ENCODE peak calls at places on chromosomes 6 and 20, in four cellular contexts. T is kidney, G is activated B cell treated with CpG ODN at 0.5 μM for 24 hours, E is A549. N is an unnamed sample.

GRCh38 chr6:7175463-7175862 is 67.7 kb downstream of the RREB1 start:
- DNase-seq in E (no peak), G (no peak), T (no peak), N (no peak)

GRCh38 chr6:25960689-25961088 is 1.9 kb upstream of the TRIM38 start:
- DNase-seq in G (no peak), E (no peak), T (no peak), N (no peak)

GRCh38 chr6:125197795-125198269 is 44.3 kb downstream of the TPD52L1 start:
- DNase-seq in T (peak), E (peak), G (no peak), N (no peak)

GRCh38 chr6:90983462-90983861 is 396.6 kb upstream of the MAP3K7 start:
- DNase-seq in G (no peak), T (peak), E (no peak), N (no peak)

GRCh38 chr6:4358414-4359107 is 223.2 kb upstream of the ECI2 start:
- DNase-seq in G (no peak), E (peak), T (peak), N (no peak)

GRCh38 chr20:50980071-50980681 is 21.6 kb downstream of the MOCS3 start:
- DNase-seq in T (no peak), G (no peak), E (peak), N (no peak)

GRCh38 chr6:158840465-158840864 is 21.3 kb upstream of the EZR start:
- DNase-seq in E (no peak), T (no peak), G (no peak), N (no peak)

GRCh38 chr6:98526465-98526864 is 307.9 kb upstream of the POU3F2 start:
- DNase-seq in E (no peak), G (no peak), T (no peak), N (no peak)

GRCh38 chr6:137911675-137912158 is 44.7 kb downstream of the TNFAIP3 start:
- DNase-seq in T (no peak), G (no peak), E (no peak), N (no peak)

GRCh38 chr20:43955244-43956191 is 40.9 kb downstream of the TOX2 start:
- DNase-seq in T (no peak), G (peak), E (peak), N (no peak)

GRCh38 chr6:100173211-100173610 is 179.2 kb upstream of the MCHR2 start:
- DNase-seq in G (no peak), T (no peak), E (no peak), N (no peak)

GRCh38 chr6:120262354-120262753 is 912.8 kb upstream of the MAN1A1 start:
- DNase-seq in G (no peak), E (no peak), T (no peak), N (no peak)

GRCh38 chr6:152472325-152472724 is 164.8 kb downstream of the SYNE1 start:
- DNase-seq in T (no peak), G (no peak), E (no peak), N (no peak)

GRCh38 chr20:43667341-43668132 is 623 bp downstream of the MYBL2 start:
- DNase-seq in E (peak), T (no peak), G (peak), N (no peak)

GRCh38 chr20:33490023-33490933 is at the start of gene CBFA2T2:
- DNase-seq in G (no peak), E (peak), T (peak), N (no peak)

GRCh38 chr6:49523901-49524300 is 24.2 kb downstream of the GLYATL3 start:
- DNase-seq in T (no peak), E (no peak), G (no peak), N (no peak)

GRCh38 chr6:138044458-138044857 is 62.8 kb downstream of the PERP start:
- DNase-seq in G (no peak), E (no peak), T (no peak), N (no peak)

GRCh38 chr6:113630738-113631535 is 226.2 kb upstream of the MARCKS start:
- DNase-seq in E (no peak), G (peak), T (no peak), N (no peak)

GRCh38 chr20:62066339-62066982 is 780 bp upstream of the TAF4 start:
- DNase-seq in G (peak), T (no peak), E (peak), N (peak)

GRCh38 chr6:148464319-148465010 is 121.8 kb downstream of the SASH1 start:
- DNase-seq in T (no peak), E (peak), G (peak), N (peak)

GRCh38 chr6:148467926-148468325 is 125.3 kb downstream of the SASH1 start:
- DNase-seq in E (no peak), G (no peak), T (no peak), N (no peak)

GRCh38 chr6:148465654-148466053 is 123.0 kb downstream of the SASH1 start:
- DNase-seq in G (no peak), T (no peak), E (no peak), N (no peak)

GRCh38 chr6:148465011-148465335 is 122.3 kb downstream of the SASH1 start:
- DNase-seq in T (no peak), G (no peak), E (no peak), N (no peak)

DNA sequence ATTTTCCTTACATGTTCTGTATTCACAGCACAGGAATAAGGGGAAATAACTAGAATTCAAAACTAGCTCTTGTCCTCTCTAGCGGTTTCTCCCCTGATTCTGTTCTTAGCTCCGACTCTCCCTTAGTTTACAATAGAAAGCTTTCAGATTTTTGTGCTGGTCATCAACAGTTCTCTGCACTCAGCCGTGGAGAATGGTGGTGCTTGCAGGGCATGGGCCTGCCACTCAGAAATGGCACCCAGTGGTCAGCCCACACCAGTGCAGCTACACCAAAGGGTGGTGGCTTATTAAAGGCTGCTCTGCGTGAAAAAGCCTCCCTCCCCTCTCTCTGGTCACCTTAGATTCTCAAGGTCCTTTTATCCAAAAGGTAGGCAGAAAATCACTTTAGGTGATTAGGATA is 123.5 kb downstream of the SASH1 start:
- DNase-seq in T (no peak), E (no peak), G (no peak), N (no peak)
- TF ChIP-seq CTCF in T (no peak), E (no peak), G (no peak), N (no peak)

DNA sequence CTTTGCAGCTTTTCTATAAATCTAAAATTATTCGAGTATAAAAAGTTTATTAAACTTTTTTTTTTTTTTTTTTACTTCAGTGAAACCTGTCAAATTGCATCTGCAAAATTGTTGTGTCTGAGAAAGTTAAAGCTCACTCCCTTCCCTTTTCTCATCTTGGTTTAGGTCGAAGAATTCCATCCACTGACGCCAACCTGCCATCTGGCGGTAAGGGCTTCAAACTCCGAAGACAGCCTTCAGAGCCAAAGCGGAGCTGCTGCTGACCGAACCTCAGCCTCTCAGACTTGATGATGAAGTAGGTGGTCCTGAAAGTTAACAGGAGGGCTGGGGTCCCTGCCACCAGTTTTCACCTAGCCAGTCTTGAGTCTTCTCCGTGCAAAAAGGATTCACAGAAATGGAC is 29.6 kb upstream of the VAPB start:
- DNase-seq in E (no peak), T (no peak), G (no peak), N (no peak)
- TF ChIP-seq CTCF in E (no peak), T (no peak), G (no peak), N (peak)

GRCh38 chr6:47810885-47811284 is 29.1 kb downstream of the OPN5 start:
- DNase-seq in E (no peak), G (no peak), T (no peak), N (no peak)
- TF ChIP-seq CTCF in E (no peak), G (no peak), T (no peak), N (no peak)

GRCh38 chr6:88013554-88013953 is 34.1 kb upstream of the SPACA1 start:
- DNase-seq in T (no peak), G (no peak), E (peak), N (no peak)
- TF ChIP-seq CTCF in T (no peak), G (no peak), E (no peak), N (peak)

GRCh38 chr6:117280922-117281321 is 15.6 kb downstream of the VGLL2 start:
- DNase-seq in E (no peak), T (no peak), G (no peak), N (no peak)
- TF ChIP-seq CTCF in E (peak), T (no peak), G (no peak), N (peak)

GRCh38 chr6:52098649-52099184 is 11.3 kb upstream of the PKHD1 start:
- DNase-seq in G (no peak), E (no peak), T (no peak), N (no peak)
- TF ChIP-seq CTCF in G (no peak), E (no peak), T (no peak), N (no peak)

N was measured in progenitor cell of endocrine pancreas.